ENCODE peak calls at places on chromosomes 3 and 15, in six cellular contexts. X, Y, E, Z, D and W are unnamed samples.

GRCh38 chr3:167958141-167958540 is 137.6 kb downstream of the GOLIM4 start:
- DNase-seq in X (no peak), Y (no peak), Z (no peak), D (no peak), E (no peak), W (no peak)

GRCh38 chr3:170180107-170180951 is 1.2 kb downstream of the PHC3 start:
- DNase-seq in E (no peak), X (no peak), D (no peak), Z (no peak), Y (no peak), W (peak; percentile 53)

GRCh38 chr3:133408961-133409360 is 9.1 kb downstream of the BFSP2 start:
- DNase-seq in X (no peak), D (no peak), Z (no peak), Y (no peak), E (no peak), W (no peak)

GRCh38 chr3:13013994-13014754 is 59.1 kb downstream of the IQSEC1 start:
- DNase-seq in Y (no peak), E (no peak), X (no peak), Z (no peak), D (no peak), W (peak; percentile 47)

GRCh38 chr3:113249111-113249510 is 37.8 kb downstream of the BOC start:
- DNase-seq in D (no peak), X (no peak), Y (no peak), Z (no peak), E (no peak), W (no peak)

GRCh38 chr15:90934256-90934948 is 683 bp upstream of the UNC45A start:
- DNase-seq in D (peak; percentile 93), Z (peak; percentile 54), E (peak; percentile 91), Y (peak; percentile 81), X (peak; percentile 87), W (peak; percentile 90)

GRCh38 chr15:42364529-42364928 is 5.2 kb downstream of the CAPN3 start:
- DNase-seq in Y (no peak), E (peak; percentile 24), X (no peak), Z (no peak), D (no peak), W (no peak)

GRCh38 chr15:51561271-51561670 is 61.3 kb downstream of the DMXL2 start:
- DNase-seq in D (no peak), E (no peak), X (no peak), Z (no peak), Y (no peak), W (no peak)

GRCh38 chr3:41026394-41027177 is 172.7 kb upstream of the CTNNB1 start:
- DNase-seq in D (peak; percentile 17), Z (no peak), Y (peak; percentile 92), E (peak; percentile 71), X (peak; percentile 88), W (no peak)

GRCh38 chr15:46872591-46872990 is 844.7 kb upstream of the SEMA6D start:
- DNase-seq in X (no peak), Y (no peak), Z (no peak), D (no peak), E (no peak), W (no peak)
- H3K9me3 ChIP-seq in X (no peaks in the 10 kb centered on the region), Y (no peaks in the 10 kb centered on the region), Z (no peaks in the 10 kb centered on the region), D (no peaks in the 10 kb centered on the region), E (no peaks in the 10 kb centered on the region), W (no peaks in the 10 kb centered on the region)

GRCh38 chr15:31327674-31328424 is 1.2 kb downstream of the KLF13 start:
- DNase-seq in Y (no peak), E (peak; percentile 63), Z (no peak), X (peak; percentile 65), D (peak; percentile 82), W (peak; percentile 89)
- TF ChIP-seq CTCF in Y (no peak), E (no peak), Z (no peak), X (no peak), D (peak; percentile 8), W (no peak)

DNA sequence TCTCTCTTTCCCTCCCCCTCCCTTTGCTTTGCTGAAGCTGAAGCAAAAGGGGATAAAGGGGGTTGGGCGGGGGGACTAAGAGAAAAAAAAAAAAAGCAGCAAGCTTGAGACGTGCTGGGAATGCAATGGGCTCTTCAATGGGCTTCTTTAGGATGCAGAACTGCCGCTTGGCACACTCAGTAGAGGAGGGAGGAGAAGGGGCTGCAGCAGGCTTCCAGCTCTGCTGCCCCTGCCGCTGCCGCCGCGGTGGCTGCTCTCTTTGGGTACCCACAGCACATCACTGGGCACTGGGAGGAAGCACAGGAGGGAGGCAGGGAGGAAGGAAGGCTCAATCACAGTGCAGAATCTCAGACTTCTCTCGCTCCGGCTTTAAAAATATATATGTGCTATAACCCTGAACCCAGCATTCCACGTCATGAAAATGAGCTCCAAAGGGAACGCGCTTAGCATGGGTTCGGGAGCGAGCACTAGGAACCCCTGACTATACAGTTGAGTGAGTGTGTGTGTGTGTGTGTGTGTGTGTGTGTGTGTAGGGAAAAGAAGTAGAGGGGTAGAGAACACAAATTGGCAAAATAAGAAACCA is 3.5 kb downstream of the SLITRK3 start:
- DNase-seq in E (no peak), X (no peak), D (no peak), Y (no peak), Z (no peak), W (no peak)
- H3K9me3 ChIP-seq in E (no peaks in the 10 kb centered on the region), X (no peaks in the 10 kb centered on the region), D (no peaks in the 10 kb centered on the region), Y (no peaks in the 10 kb centered on the region), Z (no peaks in the 10 kb centered on the region), W (no peaks in the 10 kb centered on the region)

DNA sequence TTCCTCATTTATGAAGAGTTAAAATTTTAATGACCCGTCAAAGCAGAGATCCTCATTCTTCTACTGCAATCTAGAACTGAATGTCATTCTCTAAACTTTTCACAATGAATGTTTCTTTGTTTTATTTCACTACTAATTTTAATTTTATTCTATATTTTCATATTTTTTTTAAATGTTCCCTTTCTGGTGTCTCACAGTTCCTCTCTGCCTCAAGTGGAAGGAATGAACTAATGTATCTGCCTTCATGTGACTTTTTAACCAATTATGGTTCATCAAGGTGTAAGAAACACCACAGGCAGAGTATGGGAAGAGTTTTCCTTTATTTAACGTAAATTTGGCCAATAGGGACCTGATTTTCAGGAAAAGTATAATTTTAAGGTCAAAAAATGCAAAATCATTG is 441.7 kb downstream of the EPHA6 start:
- DNase-seq in Y (no peak), E (no peak), X (no peak), D (no peak), Z (no peak), W (no peak)
- TF ChIP-seq CTCF in Y (no peak), E (peak; percentile 23), X (no peak), D (no peak), Z (no peak), W (no peak)

GRCh38 chr15:27134481-27134880 is 163.5 kb downstream of the GABRG3 start:
- DNase-seq in Y (no peak), X (no peak), D (no peak), Z (no peak), E (no peak), W (no peak)
- H3K9me3 ChIP-seq in Y (peaks cover 5% of the 10 kb centered on the region), X (peaks cover 16% of the 10 kb centered on the region), D (peaks cover 8% of the 10 kb centered on the region), Z (no peaks in the 10 kb centered on the region), E (no peaks in the 10 kb centered on the region), W (no peaks in the 10 kb centered on the region)

DNA sequence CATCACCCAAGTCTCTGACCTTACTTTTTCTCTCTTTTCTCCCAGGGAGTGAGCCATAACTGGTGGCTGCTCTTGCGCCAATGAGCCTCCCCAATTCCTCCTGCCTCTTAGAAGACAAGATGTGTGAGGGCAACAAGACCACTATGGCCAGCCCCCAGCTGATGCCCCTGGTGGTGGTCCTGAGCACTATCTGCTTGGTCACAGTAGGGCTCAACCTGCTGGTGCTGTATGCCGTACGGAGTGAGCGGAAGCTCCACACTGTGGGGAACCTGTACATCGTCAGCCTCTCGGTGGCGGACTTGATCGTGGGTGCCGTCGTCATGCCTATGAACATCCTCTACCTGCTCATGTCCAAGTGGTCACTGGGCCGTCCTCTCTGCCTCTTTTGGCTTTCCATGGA is 13.2 kb upstream of the ATG7 start:
- DNase-seq in E (no peak), Z (no peak), Y (no peak), X (no peak), D (no peak), W (no peak)
- TF ChIP-seq CTCF in E (no peak), Z (no peak), Y (no peak), X (no peak), D (no peak), W (no peak)

DNA sequence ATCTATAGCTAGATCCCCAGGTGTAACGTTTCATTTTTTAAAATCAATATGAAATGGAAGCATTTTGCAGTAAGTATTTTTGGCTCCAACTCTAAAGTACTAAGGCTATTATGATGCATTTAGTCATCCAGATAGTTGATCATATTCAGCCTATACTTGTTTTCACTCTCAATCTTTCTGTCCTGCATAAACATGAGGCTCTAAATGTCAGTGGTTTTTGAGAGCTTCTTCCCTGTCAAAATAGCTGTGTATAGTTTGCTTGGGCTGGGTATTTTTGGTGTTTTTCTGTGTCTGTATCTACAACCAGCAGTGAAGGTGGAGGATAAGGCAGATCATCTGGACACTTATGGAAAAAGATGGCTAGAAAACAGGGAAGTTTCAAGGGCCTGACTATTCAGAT is 128.0 kb downstream of the LRRN1 start:
- DNase-seq in E (no peak), X (no peak), Y (no peak), D (no peak), Z (no peak), W (no peak)
- H3K9me3 ChIP-seq in E (no peaks in the 10 kb centered on the region), X (peaks cover 19% of the 10 kb centered on the region), Y (peaks cover 11% of the 10 kb centered on the region), D (peaks cover 6% of the 10 kb centered on the region), Z (peaks cover 10% of the 10 kb centered on the region), W (no peaks in the 10 kb centered on the region)

DNA sequence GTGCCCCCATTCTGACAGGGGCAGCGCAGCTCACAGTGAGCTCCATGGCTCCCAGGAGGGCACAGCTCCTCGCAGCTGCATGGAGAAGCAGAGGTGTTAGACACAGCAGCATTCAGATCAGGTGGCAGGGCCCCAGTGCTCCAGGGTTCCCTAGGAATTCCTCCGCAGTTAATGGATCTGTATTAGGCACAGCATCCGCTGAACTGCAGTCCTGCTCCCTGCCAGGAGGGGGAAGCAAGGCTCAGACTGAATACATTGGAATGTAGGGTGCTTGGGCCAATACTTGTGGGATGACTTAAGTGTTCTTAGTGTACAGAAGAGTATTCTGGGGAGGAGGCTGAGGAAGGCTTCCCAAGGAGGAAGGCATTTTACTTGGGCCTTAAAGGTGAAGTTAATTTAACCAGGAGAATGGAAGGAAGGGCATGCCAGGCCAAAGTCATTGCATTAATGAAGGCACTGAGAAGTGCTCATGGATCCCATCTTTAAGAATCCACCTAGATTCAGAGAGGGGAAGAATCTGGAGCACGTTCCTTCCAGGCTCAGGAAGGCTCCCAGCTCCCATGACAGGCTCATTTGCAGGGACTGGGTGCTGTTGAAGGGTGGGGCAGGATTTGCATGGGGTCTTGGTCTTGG is 111.6 kb downstream of the RAB11A start:
- DNase-seq in Y (peak; percentile 59), E (peak; percentile 62), D (peak; percentile 71), Z (no peak), X (peak; percentile 32), W (no peak)
- TF ChIP-seq CTCF in Y (peak; percentile 51), E (peak; percentile 77), D (peak; percentile 77), Z (peak; percentile 47), X (peak; percentile 63), W (peak; percentile 87)

GRCh38 chr15:27608248-27608647 is 490.9 kb downstream of the OCA2 start:
- DNase-seq in D (no peak), Z (no peak), Y (no peak), E (no peak), X (no peak), W (no peak)
- H3K9me3 ChIP-seq in D (peaks cover 5% of the 10 kb centered on the region), Z (no peaks in the 10 kb centered on the region), Y (no peaks in the 10 kb centered on the region), E (no peaks in the 10 kb centered on the region), X (peaks cover 3% of the 10 kb centered on the region), W (no peaks in the 10 kb centered on the region)